ENCODE peak calls at places on chromosomes 6 and 20, in six cellular contexts. One of them, this sample, is unnamed.
A peak's percentile ranks its signal among the peaks of the same experiment; 100 is the strongest.

GRCh38 chr20:40686893-40687292 is 2.1 kb downstream of the MAFB start:
- DNase-seq in Panc1: no peak
- DNase-seq in upper lobe of right lung: no peak
- DNase-seq in left lung: peak; percentile 67
- DNase-seq in body of pancreas: no peak
- DNase-seq in cardiac muscle cell: no peak
- DNase-seq in this sample: no peak

GRCh38 chr6:108874470-108875160 is 26.4 kb downstream of the ARMC2 start:
- DNase-seq in Panc1: no peak
- DNase-seq in upper lobe of right lung: no peak
- DNase-seq in left lung: no peak
- DNase-seq in body of pancreas: no peak
- DNase-seq in cardiac muscle cell: peak; percentile 82
- DNase-seq in this sample: no peak

GRCh38 chr6:154298297-154298696 is 58.3 kb downstream of the IPCEF1 start:
- DNase-seq in Panc1: no peak
- DNase-seq in upper lobe of right lung: no peak
- DNase-seq in left lung: no peak
- DNase-seq in body of pancreas: no peak
- DNase-seq in cardiac muscle cell: peak; percentile 41
- DNase-seq in this sample: no peak

GRCh38 chr20:61907081-61907891 is 158.4 kb downstream of the TAF4 start:
- DNase-seq in Panc1: no peak
- DNase-seq in upper lobe of right lung: no peak
- DNase-seq in left lung: peak; percentile 70
- DNase-seq in body of pancreas: no peak
- DNase-seq in cardiac muscle cell: no peak
- DNase-seq in this sample: peak; percentile 51

GRCh38 chr6:36432151-36432633 is 10.5 kb downstream of the PXT1 start:
- DNase-seq in Panc1: no peak
- DNase-seq in upper lobe of right lung: no peak
- DNase-seq in left lung: no peak
- DNase-seq in body of pancreas: no peak
- DNase-seq in cardiac muscle cell: no peak
- DNase-seq in this sample: no peak

GRCh38 chr20:24948939-24949679 is at the start of gene CST7:
- DNase-seq in Panc1: no peak
- DNase-seq in upper lobe of right lung: peak; percentile 75
- DNase-seq in left lung: peak; percentile 87
- DNase-seq in body of pancreas: peak; percentile 10
- DNase-seq in cardiac muscle cell: peak; percentile 6
- DNase-seq in this sample: peak; percentile 82

GRCh38 chr20:44610313-44610965 is 28.1 kb downstream of the PKIG start:
- DNase-seq in Panc1: no peak
- DNase-seq in upper lobe of right lung: peak; percentile 20
- DNase-seq in left lung: no peak
- DNase-seq in body of pancreas: no peak
- DNase-seq in cardiac muscle cell: no peak
- DNase-seq in this sample: no peak

GRCh38 chr6:166949533-166950442 is 6.6 kb downstream of the RNASET2 start:
- DNase-seq in Panc1: no peak
- DNase-seq in upper lobe of right lung: no peak
- DNase-seq in left lung: no peak
- DNase-seq in body of pancreas: no peak
- DNase-seq in cardiac muscle cell: no peak
- DNase-seq in this sample: no peak

GRCh38 chr6:52994789-52995078 is 350 bp downstream of the GSTA4 start:
- DNase-seq in Panc1: no peak
- DNase-seq in upper lobe of right lung: peak; percentile 77
- DNase-seq in left lung: peak; percentile 83
- DNase-seq in body of pancreas: peak; percentile 43
- DNase-seq in cardiac muscle cell: no peak
- DNase-seq in this sample: peak; percentile 45

GRCh38 chr20:62254021-62254724 is 15.9 kb downstream of the OSBPL2 start:
- DNase-seq in Panc1: no peak
- DNase-seq in upper lobe of right lung: no peak
- DNase-seq in left lung: peak; percentile 66
- DNase-seq in body of pancreas: no peak
- DNase-seq in cardiac muscle cell: no peak
- DNase-seq in this sample: no peak

GRCh38 chr6:16698988-16699868 is 62.0 kb downstream of the ATXN1 start:
- DNase-seq in Panc1: no peak
- DNase-seq in upper lobe of right lung: no peak
- DNase-seq in left lung: no peak
- DNase-seq in body of pancreas: no peak
- DNase-seq in cardiac muscle cell: peak; percentile 26
- DNase-seq in this sample: no peak

GRCh38 chr20:25508083-25508770 is 77.1 kb downstream of the NINL start:
- DNase-seq in Panc1: no peak
- DNase-seq in upper lobe of right lung: no peak
- DNase-seq in left lung: no peak
- DNase-seq in body of pancreas: peak; percentile 37
- DNase-seq in cardiac muscle cell: peak; percentile 73
- DNase-seq in this sample: no peak

GRCh38 chr6:34154668-34155447 is 9.0 kb upstream of the GRM4 start:
- DNase-seq in Panc1: no peak
- DNase-seq in upper lobe of right lung: peak; percentile 78
- DNase-seq in left lung: peak; percentile 89
- DNase-seq in body of pancreas: peak; percentile 47
- DNase-seq in cardiac muscle cell: peak; percentile 59
- DNase-seq in this sample: peak; percentile 31

GRCh38 chr6:12296255-12296573 is 6.1 kb downstream of the EDN1 start:
- DNase-seq in Panc1: no peak
- DNase-seq in upper lobe of right lung: no peak
- DNase-seq in left lung: no peak
- DNase-seq in body of pancreas: no peak
- DNase-seq in cardiac muscle cell: peak; percentile 71
- DNase-seq in this sample: no peak

GRCh38 chr6:95243091-95243490 is 334.2 kb upstream of the MANEA start:
- DNase-seq in Panc1: no peak
- DNase-seq in upper lobe of right lung: no peak
- DNase-seq in left lung: no peak
- DNase-seq in body of pancreas: no peak
- DNase-seq in cardiac muscle cell: peak; percentile 2
- DNase-seq in this sample: no peak

DNA sequence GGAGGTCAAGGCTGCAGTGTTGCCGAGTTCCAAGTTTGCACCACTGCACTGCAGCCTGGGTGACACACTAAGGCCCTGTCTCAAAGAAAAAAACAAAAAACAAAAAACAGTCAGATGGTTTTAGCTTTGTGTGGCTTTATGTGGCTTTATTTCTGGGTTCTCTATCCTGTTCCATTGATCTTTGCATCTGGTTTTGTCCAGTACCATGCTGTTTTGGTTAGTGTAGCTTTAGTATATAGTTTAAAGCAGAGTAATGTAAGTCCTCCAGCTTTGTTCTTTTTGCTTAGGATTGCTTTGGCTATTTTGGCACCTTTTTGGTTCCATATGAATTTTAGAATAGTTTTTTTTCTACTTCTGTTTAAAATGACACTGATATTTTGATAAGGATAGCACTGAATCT is 225.5 kb downstream of the HDGFL1 start:
- DNase-seq in Panc1: no peak
- DNase-seq in upper lobe of right lung: no peak
- DNase-seq in left lung: no peak
- DNase-seq in body of pancreas: no peak
- DNase-seq in cardiac muscle cell: no peak
- DNase-seq in this sample: no peak
- H3K9me3 ChIP-seq in Panc1: peaks cover 5% of the 10 kb centered on the region
- H3K9me3 ChIP-seq in upper lobe of right lung: peaks cover 13% of the 10 kb centered on the region
- H3K9me3 ChIP-seq in left lung: peaks cover 29% of the 10 kb centered on the region
- H3K9me3 ChIP-seq in body of pancreas: peaks cover 7% of the 10 kb centered on the region
- H3K9me3 ChIP-seq in cardiac muscle cell: no peaks in the 10 kb centered on the region
- H3K9me3 ChIP-seq in this sample: peaks cover 13% of the 10 kb centered on the region

GRCh38 chr20:10667560-10668167 is 6.1 kb downstream of the JAG1 start:
- DNase-seq in Panc1: no peak
- DNase-seq in upper lobe of right lung: no peak
- DNase-seq in left lung: no peak
- DNase-seq in body of pancreas: no peak
- DNase-seq in cardiac muscle cell: no peak
- DNase-seq in this sample: no peak
- H3K4me1 ChIP-seq in Panc1: peaks cover 31% of the 10 kb centered on the region
- H3K4me1 ChIP-seq in upper lobe of right lung: peaks cover 49% of the 10 kb centered on the region
- H3K4me1 ChIP-seq in left lung: peaks cover 19% of the 10 kb centered on the region
- H3K4me1 ChIP-seq in body of pancreas: peaks cover 88% of the 10 kb centered on the region
- H3K4me1 ChIP-seq in cardiac muscle cell: peaks cover 48% of the 10 kb centered on the region
- H3K4me1 ChIP-seq in this sample: peaks cover 69% of the 10 kb centered on the region

GRCh38 chr6:131063764-131064272 is 773 bp upstream of the EPB41L2 start:
- DNase-seq in Panc1: no peak
- DNase-seq in upper lobe of right lung: no peak
- DNase-seq in left lung: no peak
- DNase-seq in body of pancreas: peak; percentile 18
- DNase-seq in cardiac muscle cell: no peak
- DNase-seq in this sample: no peak
- H3K4me3 ChIP-seq in Panc1: peak overlapping the region; percentile 83
- H3K4me3 ChIP-seq in upper lobe of right lung: peak overlapping the region; percentile 92
- H3K4me3 ChIP-seq in left lung: peak overlapping the region; percentile 95
- H3K4me3 ChIP-seq in body of pancreas: peak overlapping the region; percentile 81
- H3K4me3 ChIP-seq in cardiac muscle cell: peak overlapping the region; percentile 97
- H3K4me3 ChIP-seq in this sample: peak overlapping the region; percentile 82

GRCh38 chr6:40000964-40001515 is 66.8 kb upstream of the MOCS1 start:
- DNase-seq in Panc1: no peak
- DNase-seq in upper lobe of right lung: no peak
- DNase-seq in left lung: no peak
- DNase-seq in body of pancreas: no peak
- DNase-seq in cardiac muscle cell: no peak
- DNase-seq in this sample: no peak

GRCh38 chr6:39995633-39996032 is 61.4 kb upstream of the MOCS1 start:
- DNase-seq in Panc1: no peak
- DNase-seq in upper lobe of right lung: no peak
- DNase-seq in left lung: no peak
- DNase-seq in body of pancreas: no peak
- DNase-seq in cardiac muscle cell: no peak
- DNase-seq in this sample: no peak

GRCh38 chr6:39999006-39999867 is 65.0 kb upstream of the MOCS1 start:
- DNase-seq in Panc1: no peak
- DNase-seq in upper lobe of right lung: no peak
- DNase-seq in left lung: no peak
- DNase-seq in body of pancreas: no peak
- DNase-seq in cardiac muscle cell: no peak
- DNase-seq in this sample: no peak

GRCh38 chr6:39998126-39998525 is 63.9 kb upstream of the MOCS1 start:
- DNase-seq in Panc1: no peak
- DNase-seq in upper lobe of right lung: no peak
- DNase-seq in left lung: no peak
- DNase-seq in body of pancreas: no peak
- DNase-seq in cardiac muscle cell: no peak
- DNase-seq in this sample: no peak

GRCh38 chr6:39997101-39997635 is 62.9 kb upstream of the MOCS1 start:
- DNase-seq in Panc1: no peak
- DNase-seq in upper lobe of right lung: no peak
- DNase-seq in left lung: no peak
- DNase-seq in body of pancreas: no peak
- DNase-seq in cardiac muscle cell: no peak
- DNase-seq in this sample: no peak
- H3K9me3 ChIP-seq in Panc1: peaks cover 26% of the 10 kb centered on the region
- H3K9me3 ChIP-seq in upper lobe of right lung: peaks cover 20% of the 10 kb centered on the region
- H3K9me3 ChIP-seq in left lung: peaks cover 57% of the 10 kb centered on the region
- H3K9me3 ChIP-seq in body of pancreas: peaks cover 38% of the 10 kb centered on the region
- H3K9me3 ChIP-seq in cardiac muscle cell: no peaks in the 10 kb centered on the region
- H3K9me3 ChIP-seq in this sample: no peaks in the 10 kb centered on the region

DNA sequence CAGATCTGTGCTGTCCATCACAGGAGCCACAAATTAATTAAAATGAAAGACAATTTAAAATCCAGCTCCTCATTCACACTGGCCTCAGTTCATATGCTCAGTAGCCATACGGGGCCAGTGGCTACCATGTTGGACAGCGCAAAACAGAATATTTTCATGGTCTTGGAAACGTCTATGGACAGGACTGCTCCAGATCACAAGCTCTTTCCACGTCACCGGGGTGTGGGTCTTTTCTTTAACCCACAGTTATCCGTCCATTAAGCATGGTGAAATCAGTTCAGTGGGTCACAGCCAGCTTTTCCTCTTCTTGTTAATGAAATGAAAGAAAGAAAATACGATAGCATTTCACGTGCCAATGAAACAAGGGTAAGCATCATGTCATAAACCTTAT is 24.1 kb downstream of the GFOD1 start:
- DNase-seq in Panc1: no peak
- DNase-seq in upper lobe of right lung: no peak
- DNase-seq in left lung: no peak
- DNase-seq in body of pancreas: no peak
- DNase-seq in cardiac muscle cell: no peak
- DNase-seq in this sample: no peak
- H3K4me1 ChIP-seq in Panc1: no peaks in the 10 kb centered on the region
- H3K4me1 ChIP-seq in upper lobe of right lung: peaks cover 40% of the 10 kb centered on the region
- H3K4me1 ChIP-seq in left lung: peaks cover 7% of the 10 kb centered on the region
- H3K4me1 ChIP-seq in body of pancreas: peaks cover 6% of the 10 kb centered on the region
- H3K4me1 ChIP-seq in cardiac muscle cell: peaks cover 11% of the 10 kb centered on the region
- H3K4me1 ChIP-seq in this sample: peaks cover 39% of the 10 kb centered on the region

DNA sequence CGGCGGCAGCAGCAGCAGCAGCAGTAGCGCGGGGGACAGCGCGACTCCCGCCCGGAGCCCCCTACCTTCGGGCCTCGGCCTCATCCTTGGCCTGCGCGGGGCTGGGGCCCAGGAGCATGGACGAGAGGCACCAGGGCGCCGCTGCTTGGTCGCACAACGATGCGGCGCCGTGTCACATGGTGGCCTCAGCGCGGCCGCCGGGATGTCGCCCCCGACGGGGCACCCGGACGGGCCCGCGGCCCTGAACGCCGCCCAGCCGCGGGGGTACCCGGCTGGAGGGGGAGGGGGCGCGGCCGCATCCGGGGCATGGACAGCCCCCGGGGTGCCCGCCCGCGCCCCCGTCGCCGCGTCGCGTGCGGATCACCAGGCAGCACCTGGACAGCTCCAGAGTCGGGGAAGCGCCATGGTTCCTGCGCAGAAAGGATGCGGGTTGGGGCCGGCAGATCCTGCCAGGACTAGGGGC is 57.1 kb downstream of the CDH22 start:
- DNase-seq in Panc1: no peak
- DNase-seq in upper lobe of right lung: no peak
- DNase-seq in left lung: peak; percentile 54
- DNase-seq in body of pancreas: no peak
- DNase-seq in cardiac muscle cell: no peak
- DNase-seq in this sample: no peak
- H3K4me3 ChIP-seq in Panc1: no peak overlapping the region
- H3K4me3 ChIP-seq in upper lobe of right lung: no peak overlapping the region
- H3K4me3 ChIP-seq in left lung: no peak overlapping the region
- H3K4me3 ChIP-seq in body of pancreas: no peak overlapping the region
- H3K4me3 ChIP-seq in cardiac muscle cell: no peak overlapping the region
- H3K4me3 ChIP-seq in this sample: no peak overlapping the region

DNA sequence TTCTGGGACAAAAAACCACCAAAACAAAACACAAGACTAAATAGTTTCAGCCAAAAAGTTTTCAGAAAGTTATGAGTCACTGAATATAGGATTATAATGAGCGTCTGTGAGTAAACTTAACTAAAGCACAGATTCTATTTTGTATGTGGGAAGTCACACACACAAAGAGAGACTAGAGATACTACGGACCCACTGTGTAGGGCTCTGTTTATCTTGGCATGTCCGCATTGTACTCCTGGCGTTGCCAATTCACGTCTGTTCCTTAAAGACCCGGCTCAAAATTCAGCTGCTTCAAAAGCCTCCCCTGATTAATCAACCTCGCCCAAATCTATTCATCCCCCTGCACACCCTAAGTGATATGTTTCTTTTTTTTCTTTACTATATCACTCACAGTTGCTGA is 26.3 kb upstream of the SMOC2 start:
- DNase-seq in Panc1: no peak
- DNase-seq in upper lobe of right lung: no peak
- DNase-seq in left lung: no peak
- DNase-seq in body of pancreas: no peak
- DNase-seq in cardiac muscle cell: peak; percentile 65
- DNase-seq in this sample: no peak
- H3K9me3 ChIP-seq in Panc1: no peaks in the 10 kb centered on the region
- H3K9me3 ChIP-seq in upper lobe of right lung: no peaks in the 10 kb centered on the region
- H3K9me3 ChIP-seq in left lung: no peaks in the 10 kb centered on the region
- H3K9me3 ChIP-seq in body of pancreas: no peaks in the 10 kb centered on the region
- H3K9me3 ChIP-seq in cardiac muscle cell: no peaks in the 10 kb centered on the region
- H3K9me3 ChIP-seq in this sample: no peaks in the 10 kb centered on the region

This sample was measured in heart left ventricle.